ENCODE peak calls at places on chromosomes 1 and 21, in seven cellular contexts. C is posterior cingulate gyrus; T is T follicular helper cell; H is ureter; O is globus pallidus; F is mucosa of gallbladder; V is activated gamma-delta T cell treated with anti-CD3 and anti-CD28 coated beads, Interleukin-2, amount 50 U/mL, for 16 hours. K is an unnamed sample.

GRCh38 chr21:36068748-36069398 is 951 bp upstream of the CBR1 start:
- DNase-seq in C (no peak), T (no peak), H (no peak), O (no peak), F (no peak), V (no peak), K (no peak)

GRCh38 chr1:55038974-55039341 is 390 bp upstream of the PCSK9 start:
- DNase-seq in C (no peak), T (no peak), H (no peak), O (no peak), F (no peak), V (no peak), K (no peak)

GRCh38 chr1:227728059-227728891 is 6.8 kb downstream of the JMJD4 start:
- DNase-seq in C (no peak), T (peak; percentile 60), H (peak; percentile 85), O (no peak), F (peak; percentile 66), V (peak; percentile 46), K (no peak)

GRCh38 chr1:178495741-178496409 is 889 bp downstream of the CLEC20A start:
- DNase-seq in C (no peak), T (no peak), H (peak; percentile 32), O (no peak), F (no peak), V (no peak), K (no peak)

GRCh38 chr1:98677288-98677687 is 15.8 kb downstream of the SNX7 start:
- DNase-seq in C (no peak), T (no peak), H (no peak), O (no peak), F (no peak), V (no peak), K (no peak)

GRCh38 chr1:8447616-8448150 is 129.8 kb downstream of the SLC45A1 start:
- DNase-seq in C (no peak), T (no peak), H (no peak), O (no peak), F (no peak), V (no peak), K (no peak)

GRCh38 chr1:197441990-197442389 is 173.9 kb downstream of the CRB1 start:
- DNase-seq in C (no peak), T (no peak), H (peak; percentile 50), O (no peak), F (peak; percentile 56), V (no peak), K (no peak)

GRCh38 chr1:66623812-66624211 is 89.9 kb downstream of the SGIP1 start:
- DNase-seq in C (no peak), T (no peak), H (no peak), O (no peak), F (no peak), V (no peak), K (no peak)

GRCh38 chr1:204152310-204153044 is 633 bp upstream of the ETNK2 start:
- DNase-seq in C (no peak), T (no peak), H (no peak), O (no peak), F (no peak), V (no peak), K (no peak)

GRCh38 chr21:26137379-26138060 is 33.0 kb downstream of the APP start:
- DNase-seq in C (no peak), T (no peak), H (no peak), O (no peak), F (no peak), V (no peak), K (no peak)

GRCh38 chr1:62539028-62539447 is 58.3 kb upstream of the ANGPTL3 start:
- DNase-seq in C (no peak), T (no peak), H (no peak), O (no peak), F (no peak), V (no peak), K (no peak)

GRCh38 chr1:40308036-40308727 is 8.9 kb downstream of the COL9A2 start:
- DNase-seq in C (peak; percentile 62), T (no peak), H (no peak), O (peak; percentile 85), F (no peak), V (no peak), K (peak; percentile 38)

GRCh38 chr21:29786509-29786908 is 153.3 kb downstream of the GRIK1 start:
- DNase-seq in C (no peak), T (no peak), H (no peak), O (no peak), F (no peak), V (no peak), K (no peak)

GRCh38 chr1:62433861-62434611 is 2.8 kb upstream of the USP1 start:
- DNase-seq in C (no peak), T (no peak), H (no peak), O (peak; percentile 3), F (no peak), V (no peak), K (no peak)